ENCODE peak calls at places on chromosomes 16 and 17, in six cellular contexts. T is colonic mucosa, U is SK-N-SH, C is heart right ventricle, J is upper lobe of right lung, F is neural progenitor cell. Y is an unnamed sample. For H3K36me3, the result is how much of the 10 kb centered on the place peaks cover.

GRCh38 chr16:83473109-83473508 is 334.7 kb upstream of the HSBP1 start:
- DNase-seq in T (no peak), C (no peak), U (no peak), F (no peak), J (no peak), Y (no peak)

GRCh38 chr16:80718480-80719220 is 85.7 kb downstream of the CDYL2 start:
- DNase-seq in J (no peak), C (no peak), F (peak), T (no peak), U (no peak), Y (no peak)

GRCh38 chr17:65547253-65547670 is 14.2 kb downstream of the AXIN2 start:
- DNase-seq in C (no peak), J (no peak), F (no peak), T (peak), U (no peak), Y (peak)

GRCh38 chr16:2914233-2914632 is 2.5 kb downstream of the FLYWCH1 start:
- DNase-seq in T (no peak), J (no peak), C (no peak), F (no peak), U (no peak), Y (no peak)

GRCh38 chr17:18026408-18026776 is 12.6 kb downstream of the ATPAF2 start:
- DNase-seq in U (peak), F (no peak), C (peak), J (no peak), T (no peak), Y (no peak)

GRCh38 chr17:16872836-16873653 is 98.9 kb downstream of the TNFRSF13B start:
- DNase-seq in C (peak), F (peak), T (peak), U (peak), J (peak), Y (peak)

GRCh38 chr17:12024332-12024731 is 3.7 kb downstream of the MAP2K4 start:
- DNase-seq in J (no peak), U (no peak), F (no peak), T (no peak), C (no peak), Y (no peak)

GRCh38 chr17:57957120-57957850 is 2.1 kb upstream of the CUEDC1 start:
- DNase-seq in T (peak), C (no peak), J (peak), F (no peak), U (peak), Y (peak)

GRCh38 chr17:36583787-36584186 is 7.9 kb upstream of the DHRS11 start:
- DNase-seq in C (no peak), J (no peak), T (no peak), U (no peak), F (no peak), Y (no peak)

GRCh38 chr17:31371511-31372097 is 19.9 kb upstream of the RAB11FIP4 start:
- DNase-seq in T (no peak), J (no peak), F (no peak), C (no peak), U (no peak), Y (no peak)

GRCh38 chr16:81315271-81316175 is 761 bp downstream of the GAN start:
- DNase-seq in C (peak), F (peak), U (peak), T (peak), J (peak), Y (peak)

GRCh38 chr16:68311316-68311620 is 449 bp downstream of the PRMT7 start:
- DNase-seq in T (no peak), C (no peak), F (no peak), J (no peak), U (no peak), Y (no peak)

GRCh38 chr16:11057696-11058345 is 113.5 kb downstream of the CLEC16A start:
- DNase-seq in J (peak), F (no peak), T (no peak), C (no peak), U (no peak), Y (no peak)

GRCh38 chr17:58352018-58352842 is at the start of gene SUPT4H1:
- DNase-seq in C (peak), U (peak), J (peak), T (peak), F (peak), Y (peak)

GRCh38 chr17:47629826-47630225 is 19.9 kb upstream of the KPNB1 start:
- DNase-seq in C (no peak), U (no peak), F (no peak), J (no peak), T (no peak), Y (no peak)
- H3K4me3 ChIP-seq in C (no peak), U (no peak), F (no peak), J (no peak), T (no peak), Y (no peak)

GRCh38 chr16:16027728-16028310 is 78.4 kb downstream of the ABCC1 start:
- DNase-seq in J (no peak), T (no peak), C (no peak), F (peak), U (no peak), Y (no peak)

GRCh38 chr16:16021988-16022682 is 72.7 kb downstream of the ABCC1 start:
- DNase-seq in U (peak), F (peak), T (peak), C (peak), J (peak), Y (peak)

GRCh38 chr16:16028311-16028999 is 79.0 kb downstream of the ABCC1 start:
- DNase-seq in C (no peak), T (peak), U (no peak), J (no peak), F (no peak), Y (no peak)

GRCh38 chr16:16022683-16023064 is 73.3 kb downstream of the ABCC1 start:
- DNase-seq in U (no peak), J (no peak), T (no peak), F (no peak), C (no peak), Y (no peak)

DNA sequence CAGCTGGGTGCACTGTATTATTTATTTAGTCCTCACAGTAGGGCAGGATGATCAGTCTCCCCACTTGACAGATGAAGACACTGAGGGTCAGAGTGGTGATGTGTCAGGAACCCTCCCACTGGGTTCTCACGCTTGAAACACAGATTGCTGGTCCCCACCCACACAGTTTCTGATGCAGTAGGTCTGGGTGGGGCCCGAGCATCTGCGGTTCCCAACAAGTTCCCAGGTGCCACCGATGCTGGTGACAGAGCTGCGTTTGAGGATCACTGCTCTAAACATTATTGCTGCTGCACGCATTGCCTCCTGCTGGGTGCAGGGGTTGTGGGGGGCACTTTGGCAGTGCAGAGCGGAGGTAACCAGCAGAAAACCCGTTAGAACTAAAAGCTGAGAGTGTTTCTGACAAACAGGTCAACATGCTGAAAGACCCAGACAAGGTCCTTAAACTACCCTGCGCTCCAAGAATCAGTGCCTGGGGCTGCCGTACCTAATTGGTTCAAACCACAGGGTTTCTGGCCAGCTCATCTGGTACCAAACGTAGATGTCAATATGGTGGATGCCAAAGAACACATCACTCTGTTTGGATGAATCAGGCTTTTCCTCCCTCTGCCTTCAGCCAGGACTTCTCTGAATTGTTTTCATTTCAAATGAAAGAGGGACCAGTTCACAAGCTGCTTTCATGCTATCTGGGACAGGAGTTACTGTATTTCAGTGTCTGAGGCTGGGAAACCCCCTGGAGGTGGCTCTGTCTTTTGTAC is 76.0 kb downstream of the ABCC1 start:
- DNase-seq in T (no peak), J (no peak), F (peak), C (no peak), U (no peak), Y (no peak)
- TF ChIP-seq CTCF in T (no peak), J (no peak), F (no peak), C (no peak), U (peak), Y (no peak)

GRCh38 chr17:82592751-82593589 is 55.3 kb downstream of the WDR45B start:
- DNase-seq in J (peak), U (peak), T (peak), F (peak), C (peak), Y (no peak)
- H3K36me3 ChIP-seq in J (under half), U (under half), T (under half), F (under half), C (under half), Y (under half)

DNA sequence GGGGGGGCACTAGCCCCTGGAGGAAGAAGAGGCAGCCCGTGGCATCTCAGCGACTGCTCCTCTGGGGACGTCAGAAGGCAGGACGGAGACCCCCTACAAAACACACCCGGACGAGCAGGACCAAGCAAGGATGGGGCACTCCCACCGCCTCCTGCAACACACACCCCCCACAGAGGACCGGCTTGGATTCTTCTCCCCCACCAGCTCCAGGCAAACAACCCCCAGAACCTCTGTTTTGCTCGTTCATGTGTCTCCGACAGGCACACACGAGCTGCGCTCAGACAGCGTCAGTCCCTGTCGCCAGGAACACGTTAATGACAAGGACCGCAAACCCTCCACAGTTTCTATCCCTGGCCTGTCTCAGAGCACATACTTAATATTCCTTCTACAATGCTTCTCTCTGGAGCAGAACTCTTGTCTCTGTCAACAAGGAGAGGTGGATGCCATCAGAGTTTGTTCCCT is 55.5 kb downstream of the ABR start:
- DNase-seq in F (no peak), U (no peak), J (no peak), T (no peak), C (no peak), Y (no peak)
- H3K4me3 ChIP-seq in F (no peak), U (no peak), J (no peak), T (no peak), C (no peak), Y (no peak)

GRCh38 chr16:85167589-85168537 is 55.6 kb upstream of the CIBAR2 start:
- DNase-seq in J (no peak), T (no peak), U (no peak), C (no peak), F (peak), Y (no peak)
- TF ChIP-seq CTCF in J (no peak), T (no peak), U (no peak), C (no peak), F (no peak), Y (no peak)

GRCh38 chr17:8463089-8463488 is 27.4 kb downstream of the NDEL1 start:
- DNase-seq in U (no peak), J (no peak), C (no peak), T (no peak), F (no peak), Y (no peak)
- H3K36me3 ChIP-seq in U (half or more), J (half or more), C (under half), T (under half), F (under half), Y (under half)

GRCh38 chr17:55433029-55433628 is 11.5 kb upstream of the MMD start:
- DNase-seq in C (no peak), F (no peak), T (peak), U (no peak), J (no peak), Y (peak)
- H3K4me3 ChIP-seq in C (no peak), F (no peak), T (no peak), U (no peak), J (no peak), Y (no peak)

GRCh38 chr16:12803203-12804093 is at the start of gene CPPED1:
- DNase-seq in C (peak), F (peak), J (peak), U (peak), T (peak), Y (peak)
- TF ChIP-seq CTCF in C (no peak), F (peak), J (no peak), U (no peak), T (no peak), Y (no peak)

DNA sequence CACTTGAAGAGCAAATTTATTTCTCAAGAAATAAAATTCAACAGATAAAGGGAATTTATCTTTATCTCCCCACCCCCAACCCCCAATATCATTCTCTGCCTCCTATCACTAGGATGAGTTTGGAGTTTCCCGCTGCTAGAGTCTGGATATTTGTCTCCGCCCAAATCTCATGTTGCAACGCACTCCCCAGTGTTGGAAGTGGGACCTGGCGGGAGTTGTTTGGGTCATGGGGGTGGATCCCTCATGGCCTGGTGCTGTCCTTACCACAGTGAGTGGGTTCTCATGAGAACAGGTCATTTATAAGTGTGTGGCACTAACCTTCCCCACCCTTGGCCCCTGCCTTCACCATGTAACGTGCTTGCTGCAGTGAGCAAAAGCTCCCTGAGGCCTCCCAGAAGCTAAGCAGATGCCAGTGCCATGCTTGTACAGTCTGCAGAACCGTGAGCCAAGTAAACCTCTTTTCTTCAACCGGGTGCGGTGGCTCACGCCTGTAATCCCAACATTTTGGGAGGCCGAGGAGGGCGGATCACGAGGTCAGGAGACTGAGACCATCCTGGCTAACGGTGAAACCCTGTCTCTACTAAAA is 6.5 kb downstream of the CEP20 start:
- DNase-seq in C (no peak), F (no peak), J (no peak), U (no peak), T (no peak), Y (no peak)
- H3K36me3 ChIP-seq in C (under half), F (under half), J (under half), U (under half), T (under half), Y (under half)

DNA sequence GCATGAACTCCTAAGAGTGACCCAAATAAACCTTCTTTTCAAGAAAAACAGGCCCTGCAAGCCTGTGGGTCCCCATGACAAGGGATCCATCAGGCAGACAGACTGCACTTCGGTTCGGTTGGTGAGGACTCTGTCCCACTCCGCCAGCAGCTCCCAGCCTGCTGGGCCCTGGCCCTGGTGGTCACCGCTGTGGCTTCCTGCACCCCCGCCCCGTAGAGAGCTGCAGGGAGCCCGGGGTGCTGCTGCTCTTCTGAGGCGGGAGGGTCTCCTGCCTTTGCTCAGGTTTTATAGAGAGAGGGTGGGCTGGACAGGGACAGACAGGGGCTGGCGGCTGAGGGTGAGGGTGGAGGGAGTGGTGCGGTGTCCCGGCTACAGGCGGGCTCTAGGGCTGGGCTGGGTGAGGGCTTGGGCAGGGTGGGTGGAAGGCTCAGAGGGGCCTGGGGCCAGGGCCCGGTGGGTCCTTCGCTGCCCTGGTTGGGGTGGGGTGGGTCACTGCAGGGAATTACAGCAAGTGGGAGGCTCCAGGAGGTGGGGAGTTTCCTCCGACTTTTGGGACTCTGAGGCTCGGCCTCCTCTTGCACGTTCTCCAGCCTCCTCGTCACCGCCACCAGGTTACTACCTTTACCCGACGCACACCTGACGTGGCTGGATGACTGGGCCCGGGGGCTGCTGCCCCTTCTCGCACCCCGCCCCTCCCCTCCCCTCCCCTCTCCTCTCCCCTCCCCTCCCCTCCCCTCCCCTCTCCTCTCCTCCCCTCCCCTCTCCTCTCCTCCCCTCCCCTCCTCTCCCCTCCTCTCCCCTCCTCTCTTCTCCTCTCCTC is 90.2 kb upstream of the CBX4 start:
- DNase-seq in C (no peak), J (no peak), U (no peak), T (no peak), F (peak), Y (no peak)
- H3K4me3 ChIP-seq in C (no peak), J (no peak), U (peak), T (no peak), F (peak), Y (no peak)

Y was measured in Caco-2.